ENCODE peak calls at places on chromosomes 16 and 17, in four cellular contexts. L is heart right ventricle, C is prostate gland, D is bronchial epithelial cell. R is an unnamed sample. For H3K27me3, the result is how much of the 10 kb centered on the place peaks cover.

GRCh38 chr16:66899945-66900688 is 18.6 kb downstream of the CDH16 start:
- DNase-seq in L (peak), C (no peak), D (peak), R (peak)

GRCh38 chr17:9389116-9389515 is 186.5 kb downstream of the STX8 start:
- DNase-seq in L (no peak), C (no peak), D (peak), R (no peak)

GRCh38 chr17:76147211-76148014 is 6.4 kb upstream of the FOXJ1 start:
- DNase-seq in L (no peak), C (no peak), D (peak), R (no peak)

GRCh38 chr17:45277216-45277849 is 15.4 kb upstream of the SPATA32 start:
- DNase-seq in L (peak), C (peak), D (peak), R (peak)

GRCh38 chr16:66441586-66442375 is 14.7 kb downstream of the BEAN1 start:
- DNase-seq in L (no peak), C (no peak), D (peak), R (no peak)

GRCh38 chr16:89200124-89200849 is at the start of gene SLC22A31:
- DNase-seq in L (no peak), C (no peak), D (no peak), R (peak)

GRCh38 chr17:79027274-79027924 is 3.4 kb downstream of the C1QTNF1 start:
- DNase-seq in L (no peak), C (no peak), D (no peak), R (no peak)

GRCh38 chr16:73042807-73043206 is 5.1 kb downstream of the ZFHX3 start:
- DNase-seq in L (no peak), C (no peak), D (no peak), R (no peak)

GRCh38 chr17:28712037-28712704 is 483 bp upstream of the PROCA1 start:
- DNase-seq in L (peak), C (no peak), D (no peak), R (peak)

GRCh38 chr17:60851181-60851580 is 173.5 kb downstream of the BCAS3 start:
- DNase-seq in L (no peak), C (no peak), D (no peak), R (peak)

GRCh38 chr17:42287305-42288077 is 807 bp upstream of the STAT5A start:
- DNase-seq in L (peak), C (no peak), D (no peak), R (no peak)

GRCh38 chr17:82737981-82738877 is 2.8 kb downstream of the FN3K start:
- DNase-seq in L (peak), C (no peak), D (no peak), R (peak)

GRCh38 chr17:58268774-58269556 is 11.8 kb downstream of the MPO start:
- DNase-seq in L (no peak), C (no peak), D (no peak), R (no peak)

GRCh38 chr17:58269557-58270291 is 11.0 kb downstream of the MPO start:
- DNase-seq in L (no peak), C (no peak), D (no peak), R (no peak)

GRCh38 chr17:58271532-58271931 is 9.2 kb downstream of the MPO start:
- DNase-seq in L (no peak), C (no peak), D (no peak), R (no peak)

GRCh38 chr17:58272367-58273280 is 8.1 kb downstream of the MPO start:
- DNase-seq in L (no peak), C (no peak), D (no peak), R (peak)

DNA sequence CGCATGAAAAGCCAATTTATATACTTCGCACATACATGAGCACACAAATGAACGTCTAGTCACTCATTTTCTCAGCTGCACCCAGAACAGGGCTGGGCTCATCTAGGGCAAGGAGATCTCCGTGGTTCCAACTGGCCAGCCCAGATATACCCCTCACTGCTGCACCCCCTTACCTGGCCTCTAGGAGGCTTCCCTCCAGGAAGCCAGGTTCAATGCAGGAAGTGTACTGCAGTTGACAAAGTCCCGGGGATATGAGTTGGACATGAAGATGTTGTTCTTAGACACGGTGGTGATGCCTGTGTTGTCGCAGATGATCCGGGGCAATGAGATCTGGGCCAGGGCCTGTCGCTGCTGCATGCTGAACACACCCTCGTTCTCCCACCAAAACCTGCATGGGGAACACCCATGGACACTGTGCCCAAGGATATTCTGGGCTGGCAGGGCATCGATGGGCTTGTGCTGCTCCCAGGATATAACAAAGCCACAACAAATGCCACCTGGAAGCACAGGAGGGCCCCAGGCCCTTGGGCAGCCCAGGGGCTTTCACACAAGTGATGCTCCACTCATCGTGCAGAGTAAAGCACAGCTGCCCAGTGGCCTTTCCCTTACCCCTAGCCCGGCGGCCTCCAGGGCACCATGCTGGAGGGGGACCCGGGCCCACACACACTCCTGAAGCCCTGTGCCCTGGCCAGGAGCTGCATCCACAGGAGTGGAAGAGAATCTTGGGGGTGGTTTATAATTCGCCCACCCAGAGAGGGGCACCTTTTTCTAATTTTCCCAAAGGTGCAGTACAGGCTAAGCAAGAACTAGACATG is 10.1 kb downstream of the MPO start:
- DNase-seq in L (no peak), C (no peak), D (no peak), R (no peak)
- TF ChIP-seq CTCF in L (no peak), C (no peak), D (peak), R (peak)

DNA sequence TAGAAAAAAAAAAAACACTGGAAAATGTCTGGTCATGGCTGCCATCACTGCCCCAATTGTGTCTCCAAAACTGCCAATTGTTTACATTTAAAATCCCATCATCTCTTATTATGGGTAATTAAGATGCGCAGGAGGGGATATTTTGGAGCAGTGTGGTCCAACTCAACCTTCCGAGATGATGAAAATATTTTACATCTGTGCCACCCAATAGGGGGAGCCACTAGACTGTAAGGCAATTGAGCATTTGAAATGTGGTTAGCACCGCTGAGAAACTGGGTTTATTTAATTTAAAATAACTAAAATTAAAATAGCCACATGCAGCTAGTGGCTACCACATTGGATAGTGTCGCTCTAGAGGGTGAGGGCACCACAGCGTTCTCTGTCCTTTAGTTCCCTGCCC is 3.6 kb downstream of the MPO start:
- DNase-seq in L (no peak), C (no peak), D (peak), R (no peak)
- H3K27me3 ChIP-seq in L (under half), C (under half), D (under half), R (under half)

DNA sequence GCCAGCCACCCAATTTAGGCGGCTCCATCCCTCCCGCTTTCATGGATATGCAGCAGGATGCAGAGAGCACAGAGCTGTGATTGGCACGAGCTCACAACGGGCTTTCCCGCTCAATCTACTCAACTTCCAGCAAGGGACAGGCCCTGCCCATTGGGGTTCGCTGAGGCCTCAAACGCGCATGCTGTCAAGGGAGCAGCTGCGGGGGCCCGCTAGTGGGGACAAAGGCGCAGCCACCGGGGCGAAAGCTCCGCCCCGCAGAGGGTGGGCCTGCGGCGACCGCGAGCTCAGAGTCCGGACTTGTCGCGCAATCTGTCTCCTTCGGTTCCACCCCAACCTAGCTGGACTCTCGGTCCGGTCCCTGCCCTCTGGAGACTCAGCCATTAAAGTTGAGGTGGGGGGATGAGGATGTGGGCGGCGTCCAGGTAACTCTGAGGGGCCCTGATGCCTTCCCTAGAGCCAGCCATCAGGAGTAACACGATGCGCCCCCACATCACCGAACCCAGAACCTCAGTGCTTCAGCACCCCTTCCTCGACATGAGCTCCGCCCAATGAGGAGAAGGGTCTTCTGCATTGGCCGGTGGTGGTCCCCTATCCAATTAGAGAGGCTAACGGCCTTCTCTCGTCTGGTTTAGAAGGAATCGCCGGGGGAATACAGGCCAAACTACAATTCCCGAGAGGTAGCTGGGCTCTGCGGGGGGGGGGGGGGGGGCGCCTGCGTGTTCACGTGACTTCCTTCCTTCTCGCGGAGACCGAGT is 489 bp upstream of the NFATC3 start:
- DNase-seq in L (peak), C (peak), D (peak), R (peak)
- TF ChIP-seq CTCF in L (peak), C (peak), D (no peak), R (no peak)

DNA sequence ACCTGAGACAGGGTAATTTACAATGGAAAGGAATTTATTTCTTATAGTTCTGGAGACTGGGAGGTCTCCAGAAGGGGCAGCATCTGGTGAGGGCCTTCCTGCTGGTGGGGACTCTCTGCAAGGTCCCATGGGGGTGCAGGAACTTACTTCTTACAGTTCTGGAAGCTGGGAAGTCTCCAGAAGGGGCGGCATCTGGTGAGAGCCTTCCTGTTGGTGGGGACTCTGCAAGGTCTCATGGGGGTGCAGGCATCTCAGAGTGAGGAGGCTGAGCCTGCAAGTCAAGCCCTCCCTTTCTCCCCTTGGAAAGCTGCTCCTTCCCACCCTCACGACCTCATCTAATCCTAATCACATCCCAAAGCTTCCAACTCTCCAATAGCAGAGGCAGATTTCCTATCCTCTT is 157.4 kb downstream of the FOXL1 start:
- DNase-seq in L (peak), C (no peak), D (no peak), R (no peak)
- H3K27me3 ChIP-seq in L (under half), C (under half), D (under half), R (under half)

GRCh38 chr16:3017806-3018506 is at the start of gene CLDN6:
- DNase-seq in L (no peak), C (no peak), D (no peak), R (peak)
- TF ChIP-seq CTCF in L (peak), C (no peak), D (peak), R (no peak)

R was measured in pancreas.